ENCODE peak calls at places on chromosome X, in eight cellular contexts. One of them, this sample, is unnamed.

GRCh38 chrX:24117288-24117687 is 32.2 kb upstream of the ZFX start:
- DNase-seq in Panc1: no peak
- DNase-seq in fibroblast of lung: peak
- DNase-seq in WERI-Rb-1: no peak
- DNase-seq in heart right ventricle: peak
- DNase-seq in thoracic aorta: no peak
- DNase-seq in cardiac muscle cell: peak
- DNase-seq in stomach: no peak
- DNase-seq in this sample: no peak

GRCh38 chrX:91122141-91122540 is 312.5 kb upstream of the PABPC5 start:
- DNase-seq in heart right ventricle: no peak
- DNase-seq in fibroblast of lung: no peak
- DNase-seq in thoracic aorta: no peak
- DNase-seq in stomach: no peak
- DNase-seq in WERI-Rb-1: no peak
- DNase-seq in Panc1: no peak
- DNase-seq in cardiac muscle cell: no peak
- DNase-seq in this sample: no peak

GRCh38 chrX:136863826-136864225 is 16.7 kb downstream of the RBMX start:
- DNase-seq in cardiac muscle cell: no peak
- DNase-seq in fibroblast of lung: no peak
- DNase-seq in thoracic aorta: no peak
- DNase-seq in Panc1: no peak
- DNase-seq in heart right ventricle: no peak
- DNase-seq in WERI-Rb-1: no peak
- DNase-seq in stomach: no peak
- DNase-seq in this sample: no peak

GRCh38 chrX:133983974-133984578 is 1.3 kb downstream of the GPC3 start:
- DNase-seq in fibroblast of lung: no peak
- DNase-seq in cardiac muscle cell: no peak
- DNase-seq in heart right ventricle: no peak
- DNase-seq in stomach: no peak
- DNase-seq in thoracic aorta: no peak
- DNase-seq in WERI-Rb-1: no peak
- DNase-seq in Panc1: no peak
- DNase-seq in this sample: no peak

GRCh38 chrX:149531599-149531998 is 9.2 kb upstream of the EOLA1 start:
- DNase-seq in WERI-Rb-1: no peak
- DNase-seq in Panc1: no peak
- DNase-seq in heart right ventricle: no peak
- DNase-seq in stomach: no peak
- DNase-seq in fibroblast of lung: no peak
- DNase-seq in thoracic aorta: no peak
- DNase-seq in cardiac muscle cell: no peak
- DNase-seq in this sample: no peak

GRCh38 chrX:9880237-9880636 is 86.9 kb upstream of the CLDN34 start:
- DNase-seq in fibroblast of lung: no peak
- DNase-seq in thoracic aorta: no peak
- DNase-seq in WERI-Rb-1: no peak
- DNase-seq in Panc1: no peak
- DNase-seq in cardiac muscle cell: no peak
- DNase-seq in heart right ventricle: no peak
- DNase-seq in stomach: no peak
- DNase-seq in this sample: no peak

GRCh38 chrX:45083314-45083713 is 117.4 kb downstream of the DIPK2B start:
- DNase-seq in stomach: no peak
- DNase-seq in WERI-Rb-1: no peak
- DNase-seq in heart right ventricle: no peak
- DNase-seq in thoracic aorta: no peak
- DNase-seq in Panc1: no peak
- DNase-seq in cardiac muscle cell: no peak
- DNase-seq in fibroblast of lung: no peak
- DNase-seq in this sample: no peak

GRCh38 chrX:24027086-24027485 is at the start of gene KLHL15:
- DNase-seq in Panc1: no peak
- DNase-seq in cardiac muscle cell: no peak
- DNase-seq in fibroblast of lung: no peak
- DNase-seq in WERI-Rb-1: no peak
- DNase-seq in heart right ventricle: no peak
- DNase-seq in thoracic aorta: no peak
- DNase-seq in stomach: no peak
- DNase-seq in this sample: no peak

DNA sequence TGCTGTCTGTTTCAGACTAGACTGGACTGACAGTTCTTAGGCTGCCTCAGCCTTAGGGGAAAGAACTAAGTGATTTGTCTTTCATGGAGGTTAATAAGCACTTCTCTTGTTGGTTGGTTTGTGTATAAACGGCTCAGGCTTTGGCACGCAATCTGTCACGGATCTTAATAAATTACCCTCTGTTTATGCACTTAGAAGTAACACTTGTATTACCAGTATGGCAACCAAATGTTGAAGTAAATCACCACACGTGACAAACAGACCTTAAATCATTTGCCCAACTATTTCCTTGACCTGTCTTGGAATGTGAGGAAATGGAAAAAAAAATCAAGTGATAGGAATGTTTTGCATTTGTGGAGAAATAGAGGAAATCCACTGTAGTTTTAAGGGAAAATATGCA is 69.9 kb downstream of the TEX13A start:
- DNase-seq in cardiac muscle cell: no peak
- DNase-seq in fibroblast of lung: no peak
- DNase-seq in WERI-Rb-1: no peak
- DNase-seq in Panc1: no peak
- DNase-seq in thoracic aorta: no peak
- DNase-seq in stomach: no peak
- DNase-seq in heart right ventricle: no peak
- DNase-seq in this sample: no peak
- TF ChIP-seq CTCF in cardiac muscle cell: no peak
- TF ChIP-seq CTCF in fibroblast of lung: no peak
- TF ChIP-seq CTCF in WERI-Rb-1: no peak
- TF ChIP-seq CTCF in Panc1: no peak
- TF ChIP-seq CTCF in thoracic aorta: no peak
- TF ChIP-seq CTCF in stomach: no peak
- TF ChIP-seq CTCF in heart right ventricle: no peak
- TF ChIP-seq CTCF in this sample: no peak

GRCh38 chrX:31993635-31994034 is 921.8 kb upstream of the FTHL17 start:
- DNase-seq in heart right ventricle: no peak
- DNase-seq in Panc1: no peak
- DNase-seq in cardiac muscle cell: no peak
- DNase-seq in fibroblast of lung: peak
- DNase-seq in WERI-Rb-1: no peak
- DNase-seq in thoracic aorta: no peak
- DNase-seq in stomach: no peak
- DNase-seq in this sample: no peak

GRCh38 chrX:31988975-31989374 is 917.1 kb upstream of the FTHL17 start:
- DNase-seq in cardiac muscle cell: no peak
- DNase-seq in heart right ventricle: no peak
- DNase-seq in Panc1: no peak
- DNase-seq in thoracic aorta: no peak
- DNase-seq in stomach: no peak
- DNase-seq in fibroblast of lung: no peak
- DNase-seq in WERI-Rb-1: no peak
- DNase-seq in this sample: no peak
- TF ChIP-seq CTCF in cardiac muscle cell: no peak
- TF ChIP-seq CTCF in heart right ventricle: no peak
- TF ChIP-seq CTCF in Panc1: no peak
- TF ChIP-seq CTCF in thoracic aorta: no peak
- TF ChIP-seq CTCF in stomach: no peak
- TF ChIP-seq CTCF in fibroblast of lung: no peak
- TF ChIP-seq CTCF in WERI-Rb-1: no peak
- TF ChIP-seq CTCF in this sample: no peak

GRCh38 chrX:120365320-120365719 is 3.4 kb downstream of the ATP1B4 start:
- DNase-seq in heart right ventricle: peak
- DNase-seq in thoracic aorta: peak
- DNase-seq in WERI-Rb-1: peak
- DNase-seq in fibroblast of lung: peak
- DNase-seq in cardiac muscle cell: peak
- DNase-seq in stomach: peak
- DNase-seq in Panc1: no peak
- DNase-seq in this sample: peak
- TF ChIP-seq CTCF in heart right ventricle: no peak
- TF ChIP-seq CTCF in thoracic aorta: no peak
- TF ChIP-seq CTCF in WERI-Rb-1: peak
- TF ChIP-seq CTCF in fibroblast of lung: peak
- TF ChIP-seq CTCF in cardiac muscle cell: peak
- TF ChIP-seq CTCF in stomach: peak
- TF ChIP-seq CTCF in Panc1: peak
- TF ChIP-seq CTCF in this sample: peak

GRCh38 chrX:107714196-107714811 is 61.3 kb downstream of the TSC22D3 start:
- DNase-seq in WERI-Rb-1: no peak
- DNase-seq in fibroblast of lung: peak
- DNase-seq in thoracic aorta: no peak
- DNase-seq in cardiac muscle cell: peak
- DNase-seq in Panc1: no peak
- DNase-seq in heart right ventricle: no peak
- DNase-seq in stomach: no peak
- DNase-seq in this sample: no peak
- TF ChIP-seq CTCF in WERI-Rb-1: no peak
- TF ChIP-seq CTCF in fibroblast of lung: peak
- TF ChIP-seq CTCF in thoracic aorta: peak
- TF ChIP-seq CTCF in cardiac muscle cell: peak
- TF ChIP-seq CTCF in Panc1: peak
- TF ChIP-seq CTCF in heart right ventricle: no peak
- TF ChIP-seq CTCF in stomach: no peak
- TF ChIP-seq CTCF in this sample: no peak

GRCh38 chrX:46382595-46382994 is 162.6 kb downstream of the ZNF674 start:
- DNase-seq in Panc1: no peak
- DNase-seq in heart right ventricle: no peak
- DNase-seq in WERI-Rb-1: no peak
- DNase-seq in fibroblast of lung: no peak
- DNase-seq in thoracic aorta: no peak
- DNase-seq in stomach: no peak
- DNase-seq in cardiac muscle cell: no peak
- DNase-seq in this sample: no peak

GRCh38 chrX:46383006-46383405 is 162.2 kb downstream of the ZNF674 start:
- DNase-seq in thoracic aorta: no peak
- DNase-seq in WERI-Rb-1: no peak
- DNase-seq in heart right ventricle: no peak
- DNase-seq in cardiac muscle cell: no peak
- DNase-seq in Panc1: no peak
- DNase-seq in fibroblast of lung: no peak
- DNase-seq in stomach: no peak
- DNase-seq in this sample: no peak

GRCh38 chrX:46381630-46382029 is 163.6 kb downstream of the ZNF674 start:
- DNase-seq in stomach: no peak
- DNase-seq in thoracic aorta: no peak
- DNase-seq in heart right ventricle: no peak
- DNase-seq in fibroblast of lung: no peak
- DNase-seq in Panc1: no peak
- DNase-seq in cardiac muscle cell: peak
- DNase-seq in WERI-Rb-1: peak
- DNase-seq in this sample: no peak

DNA sequence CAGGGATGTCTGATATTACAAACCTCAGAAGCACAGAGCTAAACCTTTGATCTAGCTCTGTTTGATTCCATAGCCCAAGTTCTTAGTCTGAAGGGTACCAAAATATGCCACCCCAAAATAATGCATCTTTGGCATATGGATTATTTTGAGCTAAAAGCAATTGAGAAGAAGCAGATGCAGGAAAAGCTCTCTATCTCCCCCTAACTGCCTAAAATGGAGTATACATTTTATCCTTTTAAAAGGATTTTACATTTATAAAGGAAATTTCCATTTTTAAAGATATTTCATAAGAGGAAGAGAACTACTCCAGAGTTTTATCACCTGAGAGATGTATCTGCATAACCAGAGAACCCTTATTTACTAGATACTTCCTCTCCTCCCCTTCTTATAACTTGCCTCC is 158.7 kb downstream of the ZNF674 start:
- DNase-seq in thoracic aorta: no peak
- DNase-seq in cardiac muscle cell: no peak
- DNase-seq in stomach: no peak
- DNase-seq in fibroblast of lung: no peak
- DNase-seq in Panc1: no peak
- DNase-seq in WERI-Rb-1: no peak
- DNase-seq in heart right ventricle: no peak
- DNase-seq in this sample: no peak
- TF ChIP-seq CTCF in thoracic aorta: no peak
- TF ChIP-seq CTCF in cardiac muscle cell: peak
- TF ChIP-seq CTCF in stomach: no peak
- TF ChIP-seq CTCF in fibroblast of lung: peak
- TF ChIP-seq CTCF in Panc1: peak
- TF ChIP-seq CTCF in WERI-Rb-1: no peak
- TF ChIP-seq CTCF in heart right ventricle: no peak
- TF ChIP-seq CTCF in this sample: peak

GRCh38 chrX:139759637-139760036 is 51.7 kb upstream of the MCF2 start:
- DNase-seq in cardiac muscle cell: peak
- DNase-seq in fibroblast of lung: peak
- DNase-seq in heart right ventricle: no peak
- DNase-seq in WERI-Rb-1: peak
- DNase-seq in thoracic aorta: no peak
- DNase-seq in stomach: no peak
- DNase-seq in Panc1: peak
- DNase-seq in this sample: no peak
- TF ChIP-seq CTCF in cardiac muscle cell: peak
- TF ChIP-seq CTCF in fibroblast of lung: peak
- TF ChIP-seq CTCF in heart right ventricle: no peak
- TF ChIP-seq CTCF in WERI-Rb-1: peak
- TF ChIP-seq CTCF in thoracic aorta: peak
- TF ChIP-seq CTCF in stomach: no peak
- TF ChIP-seq CTCF in Panc1: peak
- TF ChIP-seq CTCF in this sample: peak